ENCODE peak calls at places on chromosomes 7 and 10, in four cellular contexts. One of them, this sample, is unnamed.

GRCh38 chr10:15652757-15653156 is 67.0 kb downstream of the ITGA8 start:
- DNase-seq in fibroblast of the aortic adventitia: no peak
- DNase-seq in PC-3: no peak
- DNase-seq in tibial artery: no peak
- DNase-seq in this sample: no peak

GRCh38 chr10:7445474-7446135 is 34.8 kb upstream of the SFMBT2 start:
- DNase-seq in fibroblast of the aortic adventitia: no peak
- DNase-seq in PC-3: no peak
- DNase-seq in tibial artery: no peak
- DNase-seq in this sample: no peak

GRCh38 chr7:17150018-17150417 is 148.4 kb upstream of the AHR start:
- DNase-seq in fibroblast of the aortic adventitia: no peak
- DNase-seq in PC-3: no peak
- DNase-seq in tibial artery: no peak
- DNase-seq in this sample: no peak

GRCh38 chr10:5896765-5897340 is 6.8 kb downstream of the FBH1 start:
- DNase-seq in tibial artery: no peak
- DNase-seq in fibroblast of the aortic adventitia: no peak
- DNase-seq in PC-3: no peak
- DNase-seq in this sample: no peak

GRCh38 chr7:46759711-46760480 is 822.0 kb downstream of the TNS3 start:
- DNase-seq in fibroblast of the aortic adventitia: peak; percentile 67
- DNase-seq in tibial artery: no peak
- DNase-seq in PC-3: peak; percentile 13
- DNase-seq in this sample: no peak

GRCh38 chr7:129640400-129640799 is 28.9 kb downstream of the NRF1 start:
- DNase-seq in PC-3: no peak
- DNase-seq in tibial artery: no peak
- DNase-seq in fibroblast of the aortic adventitia: no peak
- DNase-seq in this sample: no peak

GRCh38 chr7:121107923-121108498 is 119.5 kb downstream of the CPED1 start:
- DNase-seq in PC-3: peak; percentile 87
- DNase-seq in tibial artery: no peak
- DNase-seq in fibroblast of the aortic adventitia: peak; percentile 87
- DNase-seq in this sample: no peak

GRCh38 chr10:104589871-104590270 is 51.2 kb upstream of the SORCS3 start:
- DNase-seq in fibroblast of the aortic adventitia: no peak
- DNase-seq in tibial artery: no peak
- DNase-seq in PC-3: peak; percentile 65
- DNase-seq in this sample: no peak

GRCh38 chr10:71191459-71192113 is 20.8 kb upstream of the UNC5B start:
- DNase-seq in PC-3: no peak
- DNase-seq in tibial artery: no peak
- DNase-seq in fibroblast of the aortic adventitia: no peak
- DNase-seq in this sample: no peak

GRCh38 chr7:64882341-64883112 is 20.5 kb upstream of the ZNF273 start:
- DNase-seq in tibial artery: peak; percentile 87
- DNase-seq in PC-3: no peak
- DNase-seq in fibroblast of the aortic adventitia: peak; percentile 10
- DNase-seq in this sample: no peak

GRCh38 chr7:149422065-149422913 is 38.6 kb downstream of the ZNF777 start:
- DNase-seq in PC-3: peak; percentile 85
- DNase-seq in tibial artery: no peak
- DNase-seq in fibroblast of the aortic adventitia: peak; percentile 42
- DNase-seq in this sample: peak; percentile 30

GRCh38 chr10:34433241-34434076 is 381.6 kb downstream of the PARD3 start:
- DNase-seq in PC-3: no peak
- DNase-seq in tibial artery: no peak
- DNase-seq in fibroblast of the aortic adventitia: peak; percentile 97
- DNase-seq in this sample: peak; percentile 49

GRCh38 chr7:50486512-50486911 is 36.4 kb upstream of the FIGNL1 start:
- DNase-seq in PC-3: no peak
- DNase-seq in fibroblast of the aortic adventitia: no peak
- DNase-seq in tibial artery: no peak
- DNase-seq in this sample: no peak

GRCh38 chr7:8434290-8435002 is 1.0 kb downstream of the NXPH1 start:
- DNase-seq in PC-3: no peak
- DNase-seq in tibial artery: no peak
- DNase-seq in fibroblast of the aortic adventitia: no peak
- DNase-seq in this sample: no peak

GRCh38 chr10:69498711-69499471 is 47.6 kb downstream of the TSPAN15 start:
- DNase-seq in tibial artery: peak; percentile 84
- DNase-seq in fibroblast of the aortic adventitia: no peak
- DNase-seq in PC-3: peak; percentile 76
- DNase-seq in this sample: no peak

GRCh38 chr7:94375167-94375566 is 19.5 kb upstream of the COL1A2 start:
- DNase-seq in tibial artery: peak; percentile 81
- DNase-seq in PC-3: no peak
- DNase-seq in fibroblast of the aortic adventitia: peak; percentile 99
- DNase-seq in this sample: peak; percentile 94

GRCh38 chr10:111445709-111446108 is 368.9 kb downstream of the ADRA2A start:
- DNase-seq in fibroblast of the aortic adventitia: no peak
- DNase-seq in tibial artery: no peak
- DNase-seq in PC-3: no peak
- DNase-seq in this sample: no peak

GRCh38 chr10:75014516-75015230 is 96.8 kb upstream of the SAMD8 start:
- DNase-seq in tibial artery: no peak
- DNase-seq in fibroblast of the aortic adventitia: no peak
- DNase-seq in PC-3: no peak
- DNase-seq in this sample: no peak

GRCh38 chr10:50461123-50461522 is 162.6 kb downstream of the SGMS1 start:
- DNase-seq in tibial artery: no peak
- DNase-seq in fibroblast of the aortic adventitia: no peak
- DNase-seq in PC-3: no peak
- DNase-seq in this sample: no peak

GRCh38 chr10:126839094-126839761 is 66.0 kb upstream of the DOCK1 start:
- DNase-seq in fibroblast of the aortic adventitia: no peak
- DNase-seq in PC-3: no peak
- DNase-seq in tibial artery: no peak
- DNase-seq in this sample: no peak

GRCh38 chr10:132444877-132445351 is 47.9 kb downstream of the PWWP2B start:
- DNase-seq in fibroblast of the aortic adventitia: no peak
- DNase-seq in tibial artery: no peak
- DNase-seq in PC-3: no peak
- DNase-seq in this sample: no peak

GRCh38 chr7:23347682-23348180 is 48.6 kb downstream of the MALSU1 start:
- DNase-seq in tibial artery: no peak
- DNase-seq in PC-3: peak; percentile 89
- DNase-seq in fibroblast of the aortic adventitia: peak; percentile 81
- DNase-seq in this sample: peak; percentile 69

GRCh38 chr7:73342645-73343044 is 14.7 kb downstream of the FKBP6 start:
- DNase-seq in PC-3: peak; percentile 8
- DNase-seq in tibial artery: no peak
- DNase-seq in fibroblast of the aortic adventitia: peak; percentile 73
- DNase-seq in this sample: peak; percentile 23

GRCh38 chr7:20331231-20331880 is 656 bp downstream of the ITGB8 start:
- DNase-seq in PC-3: peak; percentile 42
- DNase-seq in fibroblast of the aortic adventitia: no peak
- DNase-seq in tibial artery: peak; percentile 70
- DNase-seq in this sample: no peak

GRCh38 chr10:89171263-89171872 is 35.7 kb downstream of the CH25H start:
- DNase-seq in PC-3: no peak
- DNase-seq in fibroblast of the aortic adventitia: no peak
- DNase-seq in tibial artery: no peak
- DNase-seq in this sample: no peak

GRCh38 chr10:14820775-14821154 is 17.1 kb downstream of the CDNF start:
- DNase-seq in fibroblast of the aortic adventitia: no peak
- DNase-seq in PC-3: no peak
- DNase-seq in tibial artery: no peak
- DNase-seq in this sample: no peak

GRCh38 chr7:1666251-1666778 is 3.8 kb upstream of the ELFN1 start:
- DNase-seq in tibial artery: no peak
- DNase-seq in PC-3: no peak
- DNase-seq in fibroblast of the aortic adventitia: no peak
- DNase-seq in this sample: no peak

GRCh38 chr7:1666779-1667565 is 3.1 kb upstream of the ELFN1 start:
- DNase-seq in PC-3: no peak
- DNase-seq in tibial artery: peak; percentile 62
- DNase-seq in fibroblast of the aortic adventitia: no peak
- DNase-seq in this sample: no peak

GRCh38 chr7:1663857-1664651 is 6.0 kb upstream of the ELFN1 start:
- DNase-seq in tibial artery: peak; percentile 62
- DNase-seq in fibroblast of the aortic adventitia: no peak
- DNase-seq in PC-3: no peak
- DNase-seq in this sample: no peak

GRCh38 chr7:1664711-1665591 is 5.1 kb upstream of the ELFN1 start:
- DNase-seq in tibial artery: peak; percentile 67
- DNase-seq in PC-3: peak; percentile 46
- DNase-seq in fibroblast of the aortic adventitia: peak; percentile 61
- DNase-seq in this sample: no peak

DNA sequence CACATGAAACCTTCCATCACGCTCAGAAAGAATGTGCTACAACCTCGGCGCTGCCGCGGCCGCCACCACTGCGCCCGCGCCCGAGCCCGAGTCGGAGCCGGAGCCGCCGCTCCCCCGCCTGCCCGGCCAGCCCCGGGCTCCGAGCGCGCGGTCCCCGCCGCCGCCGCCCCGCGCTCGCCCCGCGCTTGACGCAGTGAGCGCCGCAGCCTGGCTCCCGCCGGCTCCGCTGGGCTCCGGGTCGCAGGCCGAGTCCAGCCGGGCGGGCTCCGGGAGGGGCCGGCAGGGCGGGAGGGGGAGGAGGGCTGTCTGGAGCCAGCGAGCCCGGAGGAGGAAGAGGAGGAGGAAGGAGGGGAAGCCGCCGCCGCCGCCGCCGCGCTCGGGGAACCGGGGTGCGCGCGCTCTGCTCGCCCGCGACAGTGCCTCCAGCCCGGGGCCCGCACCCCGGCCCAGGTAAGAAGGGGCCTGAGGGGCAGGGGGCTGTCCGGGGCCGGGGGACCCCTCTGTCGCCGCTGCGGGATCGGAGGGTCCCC is 4.3 kb upstream of the ELFN1 start:
- DNase-seq in fibroblast of the aortic adventitia: no peak
- DNase-seq in tibial artery: peak; percentile 62
- DNase-seq in PC-3: peak; percentile 11
- DNase-seq in this sample: no peak
- H3K4me3 ChIP-seq in fibroblast of the aortic adventitia: peak overlapping the region; percentile 61
- H3K4me3 ChIP-seq in tibial artery: peak overlapping the region; percentile 43
- H3K4me3 ChIP-seq in PC-3: peak overlapping the region; percentile 51
- H3K4me3 ChIP-seq in this sample: peak overlapping the region; percentile 54

GRCh38 chr7:55546826-55547225 is 25.5 kb downstream of the VOPP1 start:
- DNase-seq in PC-3: peak; percentile 97
- DNase-seq in tibial artery: peak; percentile 90
- DNase-seq in fibroblast of the aortic adventitia: peak; percentile 75
- DNase-seq in this sample: peak; percentile 69
- H3K4me3 ChIP-seq in PC-3: peak overlapping the region; percentile 5
- H3K4me3 ChIP-seq in tibial artery: no peak overlapping the region
- H3K4me3 ChIP-seq in fibroblast of the aortic adventitia: no peak overlapping the region
- H3K4me3 ChIP-seq in this sample: no peak overlapping the region

DNA sequence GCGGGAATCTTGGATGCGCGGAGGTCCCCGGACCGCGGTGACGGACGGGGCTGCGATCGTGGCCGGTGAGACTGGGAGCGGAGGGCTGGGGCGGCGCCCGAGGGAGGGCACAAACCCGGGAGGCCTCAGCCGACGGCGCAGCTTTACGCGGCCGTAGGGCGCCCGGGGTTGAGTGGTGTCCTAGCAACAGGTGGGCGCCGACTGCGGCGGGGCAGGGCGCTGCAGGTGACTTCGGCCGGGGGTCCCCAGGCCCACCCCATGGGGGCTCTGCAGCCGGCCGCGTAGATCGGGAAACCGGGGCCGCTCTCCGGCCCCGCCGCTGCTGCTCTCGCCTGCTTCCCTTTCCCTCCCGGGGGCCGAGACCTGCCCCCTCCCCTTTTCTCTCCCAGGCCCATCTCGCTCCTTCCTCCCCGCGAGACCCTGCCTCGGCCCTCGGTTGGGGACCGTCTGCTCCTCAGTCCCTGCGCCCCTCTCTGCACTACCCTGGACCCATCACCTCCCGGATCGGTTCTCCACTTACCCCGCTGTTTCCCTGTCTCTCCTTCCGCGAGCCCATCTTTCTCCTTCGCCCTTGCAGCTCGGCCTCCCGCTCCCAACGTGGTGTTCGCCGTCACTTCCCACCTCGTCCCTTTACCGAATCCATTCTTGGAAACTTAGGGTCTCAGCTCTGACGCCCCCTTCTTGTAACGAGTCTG is 18.4 kb upstream of the ACBD5 start:
- DNase-seq in PC-3: no peak
- DNase-seq in fibroblast of the aortic adventitia: no peak
- DNase-seq in tibial artery: no peak
- DNase-seq in this sample: no peak
- H3K4me3 ChIP-seq in PC-3: no peak overlapping the region
- H3K4me3 ChIP-seq in fibroblast of the aortic adventitia: peak overlapping the region; percentile 40
- H3K4me3 ChIP-seq in tibial artery: peak overlapping the region; percentile 41
- H3K4me3 ChIP-seq in this sample: peak overlapping the region; percentile 43

GRCh38 chr10:22344781-22345300 is 455 bp upstream of the SPAG6 start:
- DNase-seq in tibial artery: no peak
- DNase-seq in PC-3: no peak
- DNase-seq in fibroblast of the aortic adventitia: no peak
- DNase-seq in this sample: no peak
- H3K4me3 ChIP-seq in tibial artery: no peak overlapping the region
- H3K4me3 ChIP-seq in PC-3: no peak overlapping the region
- H3K4me3 ChIP-seq in fibroblast of the aortic adventitia: no peak overlapping the region
- H3K4me3 ChIP-seq in this sample: no peak overlapping the region

DNA sequence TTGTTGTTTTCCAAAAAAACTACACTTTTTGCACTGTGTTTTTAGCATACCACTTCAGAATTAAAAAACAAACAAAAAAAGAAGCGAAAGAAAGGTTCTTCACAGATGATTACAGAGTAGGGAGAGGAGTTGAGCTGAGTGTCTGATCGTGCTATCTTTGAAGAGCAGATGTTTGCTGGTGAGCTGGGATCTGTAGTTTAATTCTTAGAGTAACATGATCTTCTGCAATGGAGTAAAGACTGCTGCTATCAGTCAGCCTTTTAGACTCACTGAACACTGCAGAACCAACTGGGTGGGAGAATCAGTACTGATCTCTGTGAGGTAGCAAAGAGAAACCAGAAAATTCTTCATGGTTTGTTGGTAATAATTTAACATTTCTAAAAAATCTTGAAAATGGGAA is 1197.8 kb upstream of the SORCS1 start:
- DNase-seq in PC-3: no peak
- DNase-seq in fibroblast of the aortic adventitia: no peak
- DNase-seq in tibial artery: no peak
- DNase-seq in this sample: no peak
- H3K4me3 ChIP-seq in PC-3: no peak overlapping the region
- H3K4me3 ChIP-seq in fibroblast of the aortic adventitia: no peak overlapping the region
- H3K4me3 ChIP-seq in tibial artery: no peak overlapping the region
- H3K4me3 ChIP-seq in this sample: no peak overlapping the region

GRCh38 chr7:139117599-139118233 is 8.2 kb upstream of the ZC3HAV1 start:
- DNase-seq in PC-3: peak; percentile 30
- DNase-seq in tibial artery: no peak
- DNase-seq in fibroblast of the aortic adventitia: no peak
- DNase-seq in this sample: no peak

GRCh38 chr7:139119486-139119849 is 9.9 kb upstream of the ZC3HAV1 start:
- DNase-seq in tibial artery: no peak
- DNase-seq in PC-3: no peak
- DNase-seq in fibroblast of the aortic adventitia: no peak
- DNase-seq in this sample: no peak

GRCh38 chr7:139118803-139119485 is 9.4 kb upstream of the ZC3HAV1 start:
- DNase-seq in tibial artery: no peak
- DNase-seq in fibroblast of the aortic adventitia: peak; percentile 14
- DNase-seq in PC-3: no peak
- DNase-seq in this sample: no peak

GRCh38 chr7:139116999-139117398 is 7.5 kb upstream of the ZC3HAV1 start:
- DNase-seq in tibial artery: no peak
- DNase-seq in fibroblast of the aortic adventitia: no peak
- DNase-seq in PC-3: peak; percentile 11
- DNase-seq in this sample: no peak

GRCh38 chr7:139118234-139118802 is 8.8 kb upstream of the ZC3HAV1 start:
- DNase-seq in PC-3: peak; percentile 93
- DNase-seq in fibroblast of the aortic adventitia: peak; percentile 61
- DNase-seq in tibial artery: no peak
- DNase-seq in this sample: peak; percentile 7
- H3K4me3 ChIP-seq in PC-3: peak overlapping the region; percentile 20
- H3K4me3 ChIP-seq in fibroblast of the aortic adventitia: no peak overlapping the region
- H3K4me3 ChIP-seq in tibial artery: no peak overlapping the region
- H3K4me3 ChIP-seq in this sample: no peak overlapping the region

This sample was measured in skeletal muscle cell.